ENCODE peak calls at places on chromosomes 1 and 21, in seven cellular contexts. C is ovary, L is endothelial cell of umbilical vein, B is heart left ventricle, A is aorta, X is uterus, Q is hepatocyte. G is an unnamed sample. For H3K4me1, the result is how much of the 10 kb centered on the place peaks cover.

GRCh38 chr1:53946252-53947171 is at the start of gene LRRC42:
- DNase-seq in Q (peak), L (no peak), X (no peak), B (no peak), C (no peak), A (no peak), G (no peak)

GRCh38 chr1:201538618-201539551 is at the start of gene NAV1:
- DNase-seq in Q (peak), L (peak), C (peak), B (peak), A (peak), X (peak), G (peak)

GRCh38 chr1:6475381-6476133 is 9.6 kb upstream of the TNFRSF25 start:
- DNase-seq in L (no peak), C (peak), B (peak), A (peak), Q (peak), X (peak), G (no peak)

GRCh38 chr21:44399955-44400790 is 46.8 kb downstream of the TRPM2 start:
- DNase-seq in X (no peak), C (peak), A (no peak), B (no peak), L (no peak), Q (no peak), G (no peak)

GRCh38 chr1:77642941-77643340 is 39.5 kb downstream of the ZZZ3 start:
- DNase-seq in X (no peak), C (no peak), Q (no peak), B (no peak), L (no peak), A (no peak), G (no peak)

GRCh38 chr1:37174876-37175275 is 140.6 kb upstream of the GRIK3 start:
- DNase-seq in L (peak), B (no peak), A (no peak), Q (no peak), X (no peak), C (no peak), G (no peak)

GRCh38 chr1:32240140-32240951 is 6.7 kb upstream of the FAM167B start:
- DNase-seq in L (peak), C (peak), X (peak), B (peak), Q (peak), A (peak), G (peak)

GRCh38 chr1:51908499-51908898 is 30.0 kb upstream of the NRDC start:
- DNase-seq in C (no peak), Q (no peak), L (no peak), A (no peak), B (no peak), X (no peak), G (no peak)

GRCh38 chr1:107570768-107571167 is 394.2 kb downstream of the VAV3 start:
- DNase-seq in A (no peak), L (no peak), B (no peak), X (no peak), Q (no peak), C (no peak), G (peak)

GRCh38 chr1:113759341-113760101 is at the start of gene PHTF1:
- DNase-seq in L (peak), B (peak), A (peak), C (peak), X (peak), Q (peak), G (peak)

GRCh38 chr1:154955039-154955717 is 721 bp downstream of the PBXIP1 start:
- DNase-seq in B (no peak), L (peak), Q (peak), X (no peak), C (peak), A (peak), G (peak)
- H3K4me1 ChIP-seq in B (half or more), L (under half), Q (under half), X (under half), C (under half), A (under half), G (under half)

GRCh38 chr1:26281971-26282693 is 2.2 kb downstream of the SH3BGRL3 start:
- DNase-seq in B (peak), X (no peak), L (no peak), C (peak), A (no peak), Q (peak), G (no peak)

GRCh38 chr1:26284597-26285351 is 4.9 kb downstream of the SH3BGRL3 start:
- DNase-seq in B (peak), C (peak), A (peak), X (peak), Q (peak), L (peak), G (peak)

GRCh38 chr1:26283871-26284596 is 4.1 kb downstream of the SH3BGRL3 start:
- DNase-seq in C (no peak), B (no peak), L (no peak), A (peak), Q (no peak), X (no peak), G (no peak)

GRCh38 chr1:26282694-26283019 is 2.8 kb downstream of the SH3BGRL3 start:
- DNase-seq in B (no peak), L (no peak), Q (no peak), A (no peak), C (no peak), X (no peak), G (no peak)

GRCh38 chr1:26283226-26283853 is 3.5 kb downstream of the SH3BGRL3 start:
- DNase-seq in B (no peak), Q (no peak), L (no peak), A (no peak), C (no peak), X (no peak), G (peak)
- H3K4me1 ChIP-seq in B (half or more), Q (under half), L (under half), A (under half), C (under half), X (under half), G (under half)

DNA sequence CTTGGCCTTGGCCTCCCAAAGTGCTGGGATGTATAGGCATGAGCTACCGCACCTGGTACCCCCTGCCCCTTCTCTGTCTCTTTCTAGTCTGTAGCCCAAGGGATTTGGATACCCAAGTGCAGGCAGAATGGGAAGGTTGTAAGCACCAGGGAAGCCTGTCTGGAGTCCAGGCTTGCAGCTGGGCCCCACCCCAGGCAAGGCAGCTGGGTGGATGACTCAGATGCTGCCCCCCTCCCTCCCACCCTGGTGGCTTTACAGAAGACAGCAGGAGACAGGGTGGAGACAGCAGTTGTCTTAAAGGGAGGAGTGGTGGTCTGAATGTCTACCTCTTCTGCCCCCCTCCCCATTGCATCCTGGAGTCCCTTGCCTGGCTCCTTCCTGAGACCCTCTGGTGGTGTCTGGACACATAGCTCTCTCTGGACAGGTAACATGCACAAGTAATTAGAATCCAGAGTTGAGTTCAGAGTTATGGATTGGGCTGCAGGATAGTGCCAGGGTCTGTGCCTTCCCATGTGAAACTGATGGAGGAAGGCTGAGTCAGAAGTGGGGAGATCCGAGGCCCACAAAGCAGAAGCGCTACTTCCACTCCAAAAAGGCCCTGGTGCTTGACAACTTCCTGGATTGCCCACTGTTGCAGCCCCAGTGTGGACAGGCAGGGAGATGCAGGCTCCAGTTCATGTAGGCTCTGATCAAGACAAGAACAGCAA is 5.1 kb downstream of the LMNA start:
- DNase-seq in X (peak), C (no peak), Q (peak), B (peak), A (peak), L (peak), G (peak)
- H3K4me1 ChIP-seq in X (under half), C (under half), Q (half or more), B (half or more), A (under half), L (half or more), G (under half)

DNA sequence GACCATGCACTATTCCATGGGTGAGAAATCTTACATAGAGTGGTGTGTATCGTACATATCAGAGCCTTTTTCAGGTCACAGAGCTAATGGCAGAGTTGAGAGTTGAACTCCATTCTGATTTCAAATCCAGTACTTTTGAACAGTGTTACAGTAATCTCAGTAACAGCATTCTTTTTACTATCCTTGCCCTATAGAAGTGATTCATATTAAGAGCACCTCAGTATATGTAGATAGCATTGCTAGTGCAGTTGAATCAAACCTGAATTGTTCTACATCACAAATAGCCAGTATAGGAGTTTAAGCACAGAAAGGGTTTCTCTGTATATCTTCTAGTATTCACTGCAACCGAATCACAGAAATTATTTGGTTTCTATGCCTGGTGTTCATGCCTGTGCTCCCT is 11.4 kb upstream of the GBP6 start:
- DNase-seq in C (no peak), B (no peak), X (no peak), L (no peak), A (no peak), Q (no peak), G (no peak)
- H3K4me1 ChIP-seq in C (under half), B (under half), X (under half), L (under half), A (under half), Q (under half), G (under half)

G was measured in right cardiac atrium.